ENCODE peak calls at places on chromosome 21, in five cellular contexts. G is prostate gland, W is mammary epithelial cell, Y is suprapubic skin, O is ovary. L is an unnamed sample.
A peak's percentile ranks its signal among the peaks of the same experiment; 100 is the strongest.

GRCh38 chr21:34530264-34530663 is 18.3 kb upstream of the KCNE1 start:
- DNase-seq in G (no peak), W (no peak), O (no peak), Y (no peak), L (no peak)

GRCh38 chr21:35236090-35236489 is 187.0 kb upstream of the RUNX1 start:
- DNase-seq in W (no peak), G (no peak), O (no peak), Y (no peak), L (no peak)

GRCh38 chr21:45981154-45981606 is 390 bp upstream of the COL6A1 start:
- DNase-seq in Y (peak; percentile 91), G (peak; percentile 57), W (peak; percentile 70), O (peak; percentile 89), L (peak; percentile 63)

GRCh38 chr21:40567511-40567910 is 279.4 kb downstream of the DSCAM start:
- DNase-seq in O (no peak), W (no peak), G (no peak), Y (no peak), L (no peak)

GRCh38 chr21:39669485-39669884 is 56.7 kb downstream of the B3GALT5 start:
- DNase-seq in O (no peak), G (no peak), Y (no peak), W (no peak), L (no peak)

GRCh38 chr21:18244721-18245486 is at the start of gene CHODL:
- DNase-seq in W (no peak), O (no peak), G (no peak), Y (no peak), L (no peak)

GRCh38 chr21:40793057-40793456 is 53.9 kb downstream of the DSCAM start:
- DNase-seq in G (no peak), O (no peak), Y (no peak), W (no peak), L (no peak)

GRCh38 chr21:35226960-35227741 is 178.0 kb upstream of the RUNX1 start:
- DNase-seq in O (no peak), Y (no peak), W (no peak), G (no peak), L (no peak)

GRCh38 chr21:33761104-33762036 is 119.1 kb downstream of the ITSN1 start:
- DNase-seq in G (no peak), Y (no peak), O (no peak), W (peak; percentile 81), L (peak; percentile 98)

GRCh38 chr21:33825898-33826297 is 89.7 kb downstream of the ATP5PO start:
- DNase-seq in O (no peak), G (no peak), Y (no peak), W (no peak), L (no peak)

GRCh38 chr21:31731802-31732537 is at the start of gene SCAF4:
- DNase-seq in W (peak; percentile 87), O (peak; percentile 90), Y (peak; percentile 91), G (peak; percentile 88), L (no peak)

GRCh38 chr21:31730687-31731111 is 1.2 kb downstream of the SCAF4 start:
- DNase-seq in O (no peak), G (peak; percentile 11), Y (no peak), W (peak; percentile 51), L (no peak)

GRCh38 chr21:31732538-31732864 is 583 bp upstream of the SCAF4 start:
- DNase-seq in Y (no peak), W (no peak), G (no peak), O (no peak), L (no peak)

GRCh38 chr21:31729622-31730343 is 2.1 kb downstream of the SCAF4 start:
- DNase-seq in W (no peak), O (no peak), G (no peak), Y (no peak), L (no peak)

GRCh38 chr21:31731112-31731801 is 661 bp downstream of the SCAF4 start:
- DNase-seq in W (no peak), Y (peak; percentile 85), O (peak; percentile 57), G (peak; percentile 35), L (no peak)
- TF ChIP-seq CTCF in W (no peak), Y (no peak), O (no peak), G (no peak), L (peak; percentile 1)

GRCh38 chr21:44283953-44284352 is 1.7 kb upstream of the AIRE start:
- DNase-seq in G (no peak), Y (no peak), O (no peak), W (no peak), L (no peak)

GRCh38 chr21:44285547-44285992 is at the start of gene AIRE:
- DNase-seq in Y (no peak), G (no peak), W (no peak), O (no peak), L (no peak)

GRCh38 chr21:44286716-44287632 is 1.3 kb downstream of the AIRE start:
- DNase-seq in O (no peak), W (no peak), G (no peak), Y (no peak), L (no peak)

GRCh38 chr21:44285102-44285501 is 574 bp upstream of the AIRE start:
- DNase-seq in Y (no peak), G (no peak), O (no peak), W (no peak), L (no peak)

DNA sequence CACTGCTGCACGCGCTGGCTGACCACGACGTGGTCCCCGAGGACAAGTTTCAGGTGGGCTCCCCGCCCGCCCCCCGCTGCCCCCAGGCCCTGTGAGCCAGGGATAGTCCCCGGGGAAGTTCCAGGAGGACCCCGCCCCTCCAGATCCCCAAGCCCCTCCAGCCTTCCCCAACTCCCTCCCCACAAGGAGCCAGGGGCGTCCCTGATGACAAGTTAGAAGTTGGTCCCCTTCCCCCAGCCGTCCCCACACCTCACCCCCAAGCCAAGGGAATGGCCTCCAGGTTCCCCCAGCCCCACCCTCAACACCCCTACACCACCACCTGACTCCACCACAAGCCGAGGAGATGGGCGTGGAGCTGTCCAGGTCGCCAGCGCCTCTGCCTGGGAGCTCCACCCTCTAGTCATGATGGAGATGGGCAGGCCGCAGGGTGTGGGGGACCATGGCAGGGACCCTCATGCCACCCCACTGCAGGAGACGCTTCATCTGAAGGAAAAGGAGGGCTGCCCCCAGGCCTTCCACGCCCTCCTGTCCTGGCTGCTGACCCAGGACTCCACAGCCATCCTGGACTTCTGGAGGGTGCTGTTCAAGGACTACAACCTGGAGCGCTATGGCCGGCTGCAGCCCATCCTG is 525 bp downstream of the AIRE start:
- DNase-seq in O (no peak), Y (no peak), G (no peak), W (no peak), L (no peak)
- H3K4me3 ChIP-seq in O (no peak overlapping the region), Y (peak overlapping the region; percentile 31), G (no peak overlapping the region), W (no peak overlapping the region), L (no peak overlapping the region)

GRCh38 chr21:42124081-42124480 is 53.0 kb downstream of the UMODL1 start:
- DNase-seq in Y (no peak), O (no peak), G (no peak), W (no peak), L (no peak)

GRCh38 chr21:42127164-42128125 is 56.3 kb downstream of the UMODL1 start:
- DNase-seq in O (no peak), G (no peak), W (no peak), Y (no peak), L (no peak)

GRCh38 chr21:42123509-42123908 is 52.4 kb downstream of the UMODL1 start:
- DNase-seq in W (no peak), Y (no peak), O (no peak), G (no peak), L (no peak)

GRCh38 chr21:42124826-42125570 is 53.9 kb downstream of the UMODL1 start:
- DNase-seq in O (no peak), W (no peak), G (no peak), Y (no peak), L (no peak)

DNA sequence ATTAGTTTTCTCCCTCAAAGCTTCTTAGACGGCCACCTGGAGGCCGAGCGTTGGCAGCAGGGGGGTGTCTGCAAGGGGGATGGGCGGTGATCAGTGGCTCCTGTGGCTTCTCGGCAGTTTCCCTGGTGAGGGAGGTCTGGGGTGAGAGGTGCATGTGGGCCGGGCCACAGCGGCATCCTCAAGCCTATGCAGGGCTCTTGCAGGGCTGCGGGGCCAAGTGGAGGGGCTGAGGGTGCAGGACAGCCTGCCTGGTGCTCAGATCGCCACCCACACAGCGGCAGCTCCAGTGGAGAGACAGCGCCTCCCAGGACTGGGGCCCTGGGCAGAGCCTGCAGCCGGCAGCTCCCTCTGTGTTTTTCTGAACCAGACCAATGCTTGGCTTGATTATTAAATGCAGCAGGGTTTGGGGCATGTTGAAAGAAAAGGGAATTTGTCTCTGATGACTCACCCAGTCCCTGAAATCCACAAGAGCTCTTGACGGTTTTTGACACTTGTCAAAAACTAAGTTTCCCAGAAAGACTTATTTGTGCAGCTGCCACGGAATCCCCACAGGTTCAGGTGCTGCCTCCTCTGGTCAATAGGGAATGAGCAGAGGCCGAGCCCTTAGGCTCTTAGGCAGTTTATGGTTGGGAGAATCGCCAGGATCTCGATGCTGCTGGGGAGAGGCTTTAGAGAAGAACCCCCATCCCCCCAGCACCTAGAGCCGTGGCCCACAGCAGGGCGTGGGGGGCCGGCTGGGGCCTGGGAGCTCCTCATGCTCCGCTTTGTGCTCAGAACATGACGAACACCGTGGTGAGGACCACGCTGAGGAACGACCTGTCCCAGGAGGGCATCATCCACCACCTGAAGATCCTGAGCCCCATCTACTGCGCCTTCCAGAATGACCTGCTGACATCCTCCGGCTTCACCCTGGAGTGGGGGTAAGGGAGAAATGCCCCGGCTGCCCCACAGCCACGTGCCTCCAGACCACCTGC is 54.7 kb downstream of the UMODL1 start:
- DNase-seq in W (no peak), Y (no peak), O (no peak), G (no peak), L (no peak)
- TF ChIP-seq CTCF in W (peak; percentile 12), Y (no peak), O (no peak), G (no peak), L (peak; percentile 15)

GRCh38 chr21:20999567-21000169 is 1.5 kb downstream of the NCAM2 start:
- DNase-seq in Y (no peak), O (no peak), G (no peak), W (peak; percentile 9), L (peak; percentile 15)
- H3K4me3 ChIP-seq in Y (no peak overlapping the region), O (no peak overlapping the region), G (no peak overlapping the region), W (no peak overlapping the region), L (no peak overlapping the region)

L was measured in HFF-Myc.